ENCODE peak calls at places on chromosomes 2 and 18, in ten cellular contexts. A, G, N, M, L, Q, V, F, T and B are unnamed samples.

GRCh38 chr18:32469190-32469611 is 1.5 kb downstream of the GAREM1 start:
- DNase-seq in A (peak), G (no peak), N (peak), M (peak), L (peak), Q (no peak), V (peak), F (peak), T (peak), B (peak)

GRCh38 chr2:226411727-226412360 is 387.8 kb downstream of the IRS1 start:
- DNase-seq in A (peak), G (no peak), N (no peak), M (no peak), L (no peak), Q (no peak), V (no peak), F (no peak), T (no peak), B (no peak)

GRCh38 chr2:55112229-55113016 is 62.2 kb upstream of the RTN4 start:
- DNase-seq in A (peak), G (no peak), N (no peak), M (no peak), L (peak), Q (no peak), V (peak), F (peak), T (peak), B (peak)

GRCh38 chr2:36356990-36357505 is 1.5 kb downstream of the CRIM1 start:
- DNase-seq in A (peak), G (no peak), N (no peak), M (no peak), L (no peak), Q (no peak), V (no peak), F (peak), T (no peak), B (no peak)

GRCh38 chr2:105546623-105546964 is 147.7 kb upstream of the FHL2 start:
- DNase-seq in A (peak), G (no peak), N (no peak), M (peak), L (no peak), Q (no peak), V (no peak), F (no peak), T (no peak), B (no peak)

GRCh38 chr2:14552286-14552685 is 80.2 kb upstream of the LRATD1 start:
- DNase-seq in A (no peak), G (no peak), N (no peak), M (no peak), L (no peak), Q (no peak), V (no peak), F (no peak), T (no peak), B (no peak)

GRCh38 chr2:54672587-54673456 is 50.6 kb upstream of the EML6 start:
- DNase-seq in A (peak), G (no peak), N (no peak), M (no peak), L (no peak), Q (no peak), V (no peak), F (peak), T (no peak), B (no peak)

GRCh38 chr2:230220347-230220969 is 674 bp upstream of the SP110 start:
- DNase-seq in A (no peak), G (no peak), N (no peak), M (no peak), L (no peak), Q (no peak), V (no peak), F (no peak), T (no peak), B (no peak)

GRCh38 chr2:9423922-9424272 is 443 bp downstream of the CPSF3 start:
- DNase-seq in A (no peak), G (no peak), N (no peak), M (peak), L (no peak), Q (no peak), V (no peak), F (no peak), T (no peak), B (no peak)

GRCh38 chr2:191014653-191015020 is 666 bp upstream of the STAT1 start:
- DNase-seq in A (no peak), G (no peak), N (no peak), M (no peak), L (no peak), Q (no peak), V (no peak), F (no peak), T (no peak), B (no peak)

GRCh38 chr2:8495189-8495855 is 186.5 kb upstream of the ID2 start:
- DNase-seq in A (peak), G (no peak), N (no peak), M (no peak), L (no peak), Q (no peak), V (no peak), F (no peak), T (no peak), B (no peak)

GRCh38 chr2:202221873-202222272 is 16.5 kb downstream of the SUMO1 start:
- DNase-seq in A (no peak), G (no peak), N (no peak), M (no peak), L (no peak), Q (no peak), V (no peak), F (no peak), T (no peak), B (no peak)

GRCh38 chr2:108594982-108595464 is 60.8 kb downstream of the LIMS1 start:
- DNase-seq in A (no peak), G (no peak), N (no peak), M (no peak), L (no peak), Q (peak), V (no peak), F (no peak), T (no peak), B (no peak)